ENCODE peak calls at places on chromosomes 13 and 19, in nine cellular contexts. One of them, this sample, is unnamed.

GRCh38 chr13:72507394-72508199 is 219.8 kb downstream of the MZT1 start:
- DNase-seq in uterus: no peak
- DNase-seq in glutamatergic neuron: no peak
- DNase-seq in brain microvascular endothelial cell: peak
- DNase-seq in Right ventricle myocardium superior: no peak
- DNase-seq in globus pallidus: no peak
- DNase-seq in dorsolateral prefrontal cortex: no peak
- DNase-seq in substantia nigra: no peak
- DNase-seq in EH: peak
- DNase-seq in this sample: no peak

GRCh38 chr19:28737021-28737525 is 475.9 kb downstream of the UQCRFS1 start:
- DNase-seq in uterus: no peak
- DNase-seq in glutamatergic neuron: no peak
- DNase-seq in brain microvascular endothelial cell: peak
- DNase-seq in Right ventricle myocardium superior: no peak
- DNase-seq in globus pallidus: peak
- DNase-seq in dorsolateral prefrontal cortex: no peak
- DNase-seq in substantia nigra: no peak
- DNase-seq in EH: peak
- DNase-seq in this sample: peak

GRCh38 chr13:22375151-22375550 is 704.3 kb downstream of the FGF9 start:
- DNase-seq in uterus: no peak
- DNase-seq in glutamatergic neuron: no peak
- DNase-seq in brain microvascular endothelial cell: no peak
- DNase-seq in Right ventricle myocardium superior: no peak
- DNase-seq in globus pallidus: no peak
- DNase-seq in dorsolateral prefrontal cortex: no peak
- DNase-seq in substantia nigra: no peak
- DNase-seq in EH: no peak
- DNase-seq in this sample: no peak

GRCh38 chr19:15390814-15391213 is 11.2 kb upstream of the AKAP8 start:
- DNase-seq in uterus: no peak
- DNase-seq in glutamatergic neuron: no peak
- DNase-seq in brain microvascular endothelial cell: no peak
- DNase-seq in Right ventricle myocardium superior: no peak
- DNase-seq in globus pallidus: no peak
- DNase-seq in dorsolateral prefrontal cortex: no peak
- DNase-seq in substantia nigra: no peak
- DNase-seq in EH: no peak
- DNase-seq in this sample: no peak

GRCh38 chr19:11195169-11195568 is 2.2 kb downstream of the KANK2 start:
- DNase-seq in uterus: no peak
- DNase-seq in glutamatergic neuron: no peak
- DNase-seq in brain microvascular endothelial cell: no peak
- DNase-seq in Right ventricle myocardium superior: peak
- DNase-seq in globus pallidus: no peak
- DNase-seq in dorsolateral prefrontal cortex: no peak
- DNase-seq in substantia nigra: no peak
- DNase-seq in EH: peak
- DNase-seq in this sample: no peak

GRCh38 chr19:17513801-17514200 is 2.4 kb downstream of the PGLS start:
- DNase-seq in uterus: no peak
- DNase-seq in glutamatergic neuron: no peak
- DNase-seq in brain microvascular endothelial cell: no peak
- DNase-seq in Right ventricle myocardium superior: no peak
- DNase-seq in globus pallidus: no peak
- DNase-seq in dorsolateral prefrontal cortex: no peak
- DNase-seq in substantia nigra: no peak
- DNase-seq in EH: no peak
- DNase-seq in this sample: no peak

GRCh38 chr13:89571676-89572075 is 1775.8 kb upstream of the MIR17HG start:
- DNase-seq in uterus: no peak
- DNase-seq in glutamatergic neuron: no peak
- DNase-seq in brain microvascular endothelial cell: no peak
- DNase-seq in Right ventricle myocardium superior: no peak
- DNase-seq in globus pallidus: no peak
- DNase-seq in dorsolateral prefrontal cortex: no peak
- DNase-seq in substantia nigra: no peak
- DNase-seq in EH: no peak
- DNase-seq in this sample: no peak

GRCh38 chr19:55354698-55355212 is at the start of gene COX6B2:
- DNase-seq in uterus: no peak
- DNase-seq in glutamatergic neuron: no peak
- DNase-seq in brain microvascular endothelial cell: no peak
- DNase-seq in Right ventricle myocardium superior: no peak
- DNase-seq in globus pallidus: no peak
- DNase-seq in dorsolateral prefrontal cortex: no peak
- DNase-seq in substantia nigra: no peak
- DNase-seq in EH: no peak
- DNase-seq in this sample: no peak

GRCh38 chr13:109131698-109132257 is 502.4 kb downstream of the MYO16 start:
- DNase-seq in uterus: no peak
- DNase-seq in glutamatergic neuron: no peak
- DNase-seq in brain microvascular endothelial cell: peak
- DNase-seq in Right ventricle myocardium superior: no peak
- DNase-seq in globus pallidus: peak
- DNase-seq in dorsolateral prefrontal cortex: no peak
- DNase-seq in substantia nigra: no peak
- DNase-seq in EH: no peak
- DNase-seq in this sample: no peak

GRCh38 chr13:47945738-47946137 is 55.3 kb downstream of the SUCLA2 start:
- DNase-seq in uterus: no peak
- DNase-seq in glutamatergic neuron: no peak
- DNase-seq in brain microvascular endothelial cell: peak
- DNase-seq in Right ventricle myocardium superior: no peak
- DNase-seq in globus pallidus: no peak
- DNase-seq in dorsolateral prefrontal cortex: no peak
- DNase-seq in substantia nigra: no peak
- DNase-seq in EH: peak
- DNase-seq in this sample: peak

GRCh38 chr13:66532146-66532545 is 698.0 kb downstream of the PCDH9 start:
- DNase-seq in uterus: no peak
- DNase-seq in glutamatergic neuron: no peak
- DNase-seq in brain microvascular endothelial cell: peak
- DNase-seq in Right ventricle myocardium superior: no peak
- DNase-seq in globus pallidus: no peak
- DNase-seq in dorsolateral prefrontal cortex: no peak
- DNase-seq in substantia nigra: no peak
- DNase-seq in EH: peak
- DNase-seq in this sample: no peak

GRCh38 chr13:94173312-94173854 is 306.1 kb downstream of the DCT start:
- DNase-seq in uterus: no peak
- DNase-seq in glutamatergic neuron: no peak
- DNase-seq in brain microvascular endothelial cell: peak
- DNase-seq in Right ventricle myocardium superior: no peak
- DNase-seq in globus pallidus: no peak
- DNase-seq in dorsolateral prefrontal cortex: no peak
- DNase-seq in substantia nigra: no peak
- DNase-seq in EH: peak
- DNase-seq in this sample: peak

GRCh38 chr13:29886446-29886845 is 36.0 kb upstream of the UBL3 start:
- DNase-seq in uterus: no peak
- DNase-seq in glutamatergic neuron: no peak
- DNase-seq in brain microvascular endothelial cell: no peak
- DNase-seq in Right ventricle myocardium superior: no peak
- DNase-seq in globus pallidus: no peak
- DNase-seq in dorsolateral prefrontal cortex: no peak
- DNase-seq in substantia nigra: no peak
- DNase-seq in EH: no peak
- DNase-seq in this sample: no peak

GRCh38 chr13:78193853-78194252 is 275.2 kb upstream of the EDNRB start:
- DNase-seq in uterus: no peak
- DNase-seq in glutamatergic neuron: no peak
- DNase-seq in brain microvascular endothelial cell: no peak
- DNase-seq in Right ventricle myocardium superior: no peak
- DNase-seq in globus pallidus: no peak
- DNase-seq in dorsolateral prefrontal cortex: no peak
- DNase-seq in substantia nigra: no peak
- DNase-seq in EH: peak
- DNase-seq in this sample: no peak

GRCh38 chr13:73607489-73608156 is 526.6 kb downstream of the KLF12 start:
- DNase-seq in uterus: no peak
- DNase-seq in glutamatergic neuron: no peak
- DNase-seq in brain microvascular endothelial cell: no peak
- DNase-seq in Right ventricle myocardium superior: no peak
- DNase-seq in globus pallidus: no peak
- DNase-seq in dorsolateral prefrontal cortex: no peak
- DNase-seq in substantia nigra: no peak
- DNase-seq in EH: no peak
- DNase-seq in this sample: peak

GRCh38 chr13:79380943-79381445 is 25.1 kb downstream of the RBM26 start:
- DNase-seq in uterus: no peak
- DNase-seq in glutamatergic neuron: no peak
- DNase-seq in brain microvascular endothelial cell: no peak
- DNase-seq in Right ventricle myocardium superior: no peak
- DNase-seq in globus pallidus: no peak
- DNase-seq in dorsolateral prefrontal cortex: no peak
- DNase-seq in substantia nigra: no peak
- DNase-seq in EH: no peak
- DNase-seq in this sample: no peak

GRCh38 chr19:42512130-42512636 is 16.1 kb downstream of the CEACAM1 start:
- DNase-seq in uterus: no peak
- DNase-seq in glutamatergic neuron: no peak
- DNase-seq in brain microvascular endothelial cell: no peak
- DNase-seq in Right ventricle myocardium superior: no peak
- DNase-seq in globus pallidus: no peak
- DNase-seq in dorsolateral prefrontal cortex: no peak
- DNase-seq in substantia nigra: no peak
- DNase-seq in EH: no peak
- DNase-seq in this sample: no peak

GRCh38 chr19:44003461-44004134 is 841 bp downstream of the ZNF230 start:
- DNase-seq in uterus: no peak
- DNase-seq in glutamatergic neuron: no peak
- DNase-seq in brain microvascular endothelial cell: no peak
- DNase-seq in Right ventricle myocardium superior: no peak
- DNase-seq in globus pallidus: peak
- DNase-seq in dorsolateral prefrontal cortex: no peak
- DNase-seq in substantia nigra: no peak
- DNase-seq in EH: peak
- DNase-seq in this sample: no peak

GRCh38 chr13:48014359-48014758 is 13.3 kb upstream of the SUCLA2 start:
- DNase-seq in uterus: no peak
- DNase-seq in glutamatergic neuron: no peak
- DNase-seq in brain microvascular endothelial cell: no peak
- DNase-seq in Right ventricle myocardium superior: no peak
- DNase-seq in globus pallidus: no peak
- DNase-seq in dorsolateral prefrontal cortex: no peak
- DNase-seq in substantia nigra: no peak
- DNase-seq in EH: no peak
- DNase-seq in this sample: no peak

GRCh38 chr13:99276706-99277105 is 18.5 kb upstream of the GPR18 start:
- DNase-seq in uterus: no peak
- DNase-seq in glutamatergic neuron: no peak
- DNase-seq in brain microvascular endothelial cell: no peak
- DNase-seq in Right ventricle myocardium superior: no peak
- DNase-seq in globus pallidus: no peak
- DNase-seq in dorsolateral prefrontal cortex: no peak
- DNase-seq in substantia nigra: no peak
- DNase-seq in EH: no peak
- DNase-seq in this sample: no peak

GRCh38 chr13:98549006-98549727 is 27.7 kb downstream of the STK24 start:
- DNase-seq in uterus: no peak
- DNase-seq in glutamatergic neuron: no peak
- DNase-seq in brain microvascular endothelial cell: peak
- DNase-seq in Right ventricle myocardium superior: no peak
- DNase-seq in globus pallidus: no peak
- DNase-seq in dorsolateral prefrontal cortex: no peak
- DNase-seq in substantia nigra: no peak
- DNase-seq in EH: peak
- DNase-seq in this sample: peak

GRCh38 chr19:11699931-11700794 is 38.6 kb downstream of the ZNF823 start:
- DNase-seq in uterus: no peak
- DNase-seq in glutamatergic neuron: no peak
- DNase-seq in brain microvascular endothelial cell: peak
- DNase-seq in Right ventricle myocardium superior: no peak
- DNase-seq in globus pallidus: no peak
- DNase-seq in dorsolateral prefrontal cortex: no peak
- DNase-seq in substantia nigra: no peak
- DNase-seq in EH: peak
- DNase-seq in this sample: no peak

GRCh38 chr19:11204943-11205349 is 7.6 kb upstream of the KANK2 start:
- DNase-seq in uterus: peak
- DNase-seq in glutamatergic neuron: no peak
- DNase-seq in brain microvascular endothelial cell: no peak
- DNase-seq in Right ventricle myocardium superior: peak
- DNase-seq in globus pallidus: no peak
- DNase-seq in dorsolateral prefrontal cortex: no peak
- DNase-seq in substantia nigra: no peak
- DNase-seq in EH: peak
- DNase-seq in this sample: no peak

GRCh38 chr13:108525867-108526266 is 103.5 kb upstream of the MYO16 start:
- DNase-seq in uterus: no peak
- DNase-seq in glutamatergic neuron: no peak
- DNase-seq in brain microvascular endothelial cell: no peak
- DNase-seq in Right ventricle myocardium superior: no peak
- DNase-seq in globus pallidus: no peak
- DNase-seq in dorsolateral prefrontal cortex: no peak
- DNase-seq in substantia nigra: no peak
- DNase-seq in EH: no peak
- DNase-seq in this sample: no peak

GRCh38 chr19:5973867-5974635 is 3.9 kb downstream of the RANBP3 start:
- DNase-seq in uterus: no peak
- DNase-seq in glutamatergic neuron: no peak
- DNase-seq in brain microvascular endothelial cell: no peak
- DNase-seq in Right ventricle myocardium superior: no peak
- DNase-seq in globus pallidus: no peak
- DNase-seq in dorsolateral prefrontal cortex: no peak
- DNase-seq in substantia nigra: no peak
- DNase-seq in EH: no peak
- DNase-seq in this sample: no peak

GRCh38 chr13:19268331-19268730 is 86.7 kb upstream of the TUBA3C start:
- DNase-seq in uterus: no peak
- DNase-seq in glutamatergic neuron: no peak
- DNase-seq in brain microvascular endothelial cell: no peak
- DNase-seq in Right ventricle myocardium superior: no peak
- DNase-seq in globus pallidus: no peak
- DNase-seq in dorsolateral prefrontal cortex: no peak
- DNase-seq in substantia nigra: no peak
- DNase-seq in EH: no peak
- DNase-seq in this sample: no peak

GRCh38 chr19:888615-889385 is 4.2 kb downstream of the MED16 start:
- DNase-seq in uterus: no peak
- DNase-seq in glutamatergic neuron: no peak
- DNase-seq in brain microvascular endothelial cell: no peak
- DNase-seq in Right ventricle myocardium superior: no peak
- DNase-seq in globus pallidus: no peak
- DNase-seq in dorsolateral prefrontal cortex: no peak
- DNase-seq in substantia nigra: no peak
- DNase-seq in EH: no peak
- DNase-seq in this sample: no peak

GRCh38 chr13:27476943-27477681 is 26.7 kb upstream of the MTIF3 start:
- DNase-seq in uterus: no peak
- DNase-seq in glutamatergic neuron: no peak
- DNase-seq in brain microvascular endothelial cell: peak
- DNase-seq in Right ventricle myocardium superior: no peak
- DNase-seq in globus pallidus: no peak
- DNase-seq in dorsolateral prefrontal cortex: no peak
- DNase-seq in substantia nigra: no peak
- DNase-seq in EH: peak
- DNase-seq in this sample: peak

GRCh38 chr13:109788372-109789195 is 2.2 kb upstream of the IRS2 start:
- DNase-seq in uterus: no peak
- DNase-seq in glutamatergic neuron: no peak
- DNase-seq in brain microvascular endothelial cell: no peak
- DNase-seq in Right ventricle myocardium superior: no peak
- DNase-seq in globus pallidus: no peak
- DNase-seq in dorsolateral prefrontal cortex: no peak
- DNase-seq in substantia nigra: no peak
- DNase-seq in EH: no peak
- DNase-seq in this sample: no peak

GRCh38 chr13:22126433-22127021 is 455.7 kb downstream of the FGF9 start:
- DNase-seq in uterus: no peak
- DNase-seq in glutamatergic neuron: no peak
- DNase-seq in brain microvascular endothelial cell: no peak
- DNase-seq in Right ventricle myocardium superior: no peak
- DNase-seq in globus pallidus: no peak
- DNase-seq in dorsolateral prefrontal cortex: no peak
- DNase-seq in substantia nigra: no peak
- DNase-seq in EH: no peak
- DNase-seq in this sample: no peak

This sample was measured in skeletal muscle cell.